ENCODE peak calls at places on chromosomes 7 and 10, in four cellular contexts. M is hepatocyte, Y is OCI-LY7, R is GM23248. K is an unnamed sample.
A peak's percentile ranks its signal among the peaks of the same experiment; 100 is the strongest.

GRCh38 chr10:101850747-101851146 is 7.1 kb upstream of the KCNIP2 start:
- DNase-seq in Y (no peak), M (no peak), R (no peak), K (no peak)

GRCh38 chr10:97880109-97880508 is 30.5 kb downstream of the GOLGA7B start:
- DNase-seq in R (no peak), M (no peak), Y (no peak), K (no peak)

GRCh38 chr10:68900427-68901105 is 549 bp upstream of the DDX50 start:
- DNase-seq in Y (peak; percentile 6), R (peak; percentile 88), M (no peak), K (no peak)

GRCh38 chr7:28904539-28905143 is 53.5 kb downstream of the TRIL start:
- DNase-seq in M (peak; percentile 48), R (peak; percentile 53), Y (no peak), K (no peak)

GRCh38 chr7:55155351-55156117 is 136.7 kb downstream of the EGFR start:
- DNase-seq in Y (peak; percentile 60), R (no peak), M (no peak), K (no peak)

GRCh38 chr7:70047891-70048448 is 449.7 kb downstream of the AUTS2 start:
- DNase-seq in M (no peak), R (no peak), Y (no peak), K (no peak)

GRCh38 chr7:34337163-34337562 is 320.9 kb upstream of the NPSR1 start:
- DNase-seq in M (no peak), Y (no peak), R (no peak), K (no peak)

GRCh38 chr7:27210441-27211083 is 10.7 kb upstream of the HOXA13 start:
- DNase-seq in M (peak; percentile 82), R (peak; percentile 65), Y (peak; percentile 31), K (peak; percentile 61)

GRCh38 chr7:10300557-10300956 is 673.1 kb upstream of the PHF14 start:
- DNase-seq in Y (peak; percentile 0), M (peak; percentile 11), R (no peak), K (no peak)

GRCh38 chr10:94403823-94404228 is 1.5 kb downstream of the TBC1D12 start:
- DNase-seq in Y (no peak), M (no peak), R (peak; percentile 71), K (peak; percentile 95)

GRCh38 chr10:94407668-94408067 is 5.3 kb downstream of the TBC1D12 start:
- DNase-seq in R (no peak), Y (no peak), M (no peak), K (no peak)

GRCh38 chr10:94403034-94403822 is 887 bp downstream of the TBC1D12 start:
- DNase-seq in M (peak; percentile 74), Y (peak; percentile 76), R (peak; percentile 86), K (peak; percentile 58)

GRCh38 chr10:94402204-94403033 is at the start of gene TBC1D12:
- DNase-seq in M (peak; percentile 97), Y (peak; percentile 79), R (peak; percentile 96), K (peak; percentile 98)

DNA sequence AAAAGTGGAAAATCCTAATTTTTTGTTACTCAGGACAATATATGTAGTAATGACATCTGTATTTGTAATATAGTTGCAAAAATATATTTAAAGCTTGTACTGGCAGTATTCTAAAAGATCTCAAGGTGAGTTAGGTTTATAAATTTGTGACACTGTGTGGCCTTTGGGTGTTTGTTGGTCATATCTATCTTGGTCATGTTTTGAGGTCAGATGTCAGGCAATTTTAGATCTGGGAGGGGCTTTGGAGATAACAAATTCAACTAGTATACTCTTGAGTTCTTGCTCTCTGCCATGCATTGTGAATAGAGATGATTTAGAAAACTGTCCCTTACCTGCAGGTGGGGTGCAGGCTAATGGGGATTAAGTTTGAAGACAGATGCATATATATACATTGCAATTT is 3.1 kb downstream of the TBC1D12 start:
- DNase-seq in Y (no peak), R (no peak), M (no peak), K (no peak)
- H3K79me2 ChIP-seq in Y (peaks cover 4% of the 10 kb centered on the region), R (peaks cover 73% of the 10 kb centered on the region), M (peaks cover 70% of the 10 kb centered on the region), K (peaks cover 11% of the 10 kb centered on the region)

DNA sequence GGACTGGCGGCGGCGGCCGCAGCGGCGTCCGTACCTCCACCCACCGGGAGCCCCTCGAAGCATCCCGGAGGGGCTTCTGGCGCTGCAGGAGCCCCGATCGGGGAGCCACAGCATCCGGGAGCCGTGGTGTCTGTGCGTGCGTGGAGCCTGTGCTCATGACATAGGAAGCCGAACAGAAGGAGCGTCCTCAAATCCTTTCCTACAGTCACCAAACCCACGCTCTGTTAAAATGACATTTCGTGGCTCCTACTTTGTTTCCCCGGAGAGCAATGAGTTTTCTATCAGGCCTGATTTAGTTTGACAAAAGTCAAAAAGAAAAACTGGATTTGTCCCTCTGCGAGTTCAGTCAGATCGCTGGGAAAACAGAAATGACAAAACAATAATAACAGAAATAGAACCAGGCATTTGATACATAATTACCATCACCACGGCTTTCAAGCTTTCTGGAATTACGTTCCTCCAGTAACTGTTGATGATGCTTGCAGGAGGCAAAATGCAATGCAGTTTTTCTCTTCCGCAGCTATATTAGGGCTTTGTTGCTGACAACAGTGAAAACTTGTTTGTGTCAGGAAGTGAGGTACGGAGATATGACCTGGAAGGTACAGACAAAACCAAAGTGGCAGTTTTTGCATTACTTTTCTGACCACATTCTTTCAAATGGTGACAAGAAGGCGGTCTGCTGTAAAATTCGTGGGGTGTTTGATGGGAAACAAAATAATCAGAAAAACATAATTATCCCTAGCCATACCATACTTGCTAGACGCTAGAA is 219.3 kb upstream of the MKLN1 start:
- DNase-seq in R (peak; percentile 55), Y (peak; percentile 35), M (no peak), K (no peak)
- H3K79me2 ChIP-seq in R (peaks cover 89% of the 10 kb centered on the region), Y (peaks cover 86% of the 10 kb centered on the region), M (peaks cover 22% of the 10 kb centered on the region), K (peaks cover 11% of the 10 kb centered on the region)

GRCh38 chr10:124645496-124646095 is 98.6 kb downstream of the FAM53B start:
- DNase-seq in Y (no peak), M (no peak), R (no peak), K (no peak)
- H3K79me2 ChIP-seq in Y (peaks cover 25% of the 10 kb centered on the region), M (peaks cover 40% of the 10 kb centered on the region), R (peaks cover 5% of the 10 kb centered on the region), K (no peaks in the 10 kb centered on the region)

GRCh38 chr10:73867871-73868631 is 6.3 kb downstream of the CAMK2G start:
- DNase-seq in M (no peak), Y (no peak), R (no peak), K (no peak)
- H3K79me2 ChIP-seq in M (peaks cover 43% of the 10 kb centered on the region), Y (no peaks in the 10 kb centered on the region), R (peaks cover 32% of the 10 kb centered on the region), K (no peaks in the 10 kb centered on the region)

GRCh38 chr10:77619964-77620703 is 17.5 kb downstream of the KCNMA1 start:
- DNase-seq in M (no peak), Y (no peak), R (no peak), K (no peak)

GRCh38 chr10:77622822-77623410 is 14.7 kb downstream of the KCNMA1 start:
- DNase-seq in Y (no peak), R (no peak), M (no peak), K (no peak)

GRCh38 chr10:77618117-77618516 is 19.5 kb downstream of the KCNMA1 start:
- DNase-seq in R (no peak), Y (no peak), M (no peak), K (no peak)

GRCh38 chr10:77616766-77617165 is 20.8 kb downstream of the KCNMA1 start:
- DNase-seq in Y (no peak), R (no peak), M (no peak), K (no peak)

GRCh38 chr10:77620731-77621130 is 16.9 kb downstream of the KCNMA1 start:
- DNase-seq in R (peak; percentile 10), Y (no peak), M (no peak), K (no peak)
- H3K79me2 ChIP-seq in R (peaks cover 31% of the 10 kb centered on the region), Y (no peaks in the 10 kb centered on the region), M (peaks cover 7% of the 10 kb centered on the region), K (no peaks in the 10 kb centered on the region)

GRCh38 chr7:140156460-140157080 is 20.2 kb downstream of the KDM7A start:
- DNase-seq in R (no peak), Y (no peak), M (no peak), K (no peak)
- H3K79me2 ChIP-seq in R (peaks cover 99% of the 10 kb centered on the region), Y (no peaks in the 10 kb centered on the region), M (peaks cover 68% of the 10 kb centered on the region), K (peaks cover 5% of the 10 kb centered on the region)

GRCh38 chr10:91206427-91206826 is 14.0 kb upstream of the PCGF5 start:
- DNase-seq in M (no peak), Y (peak; percentile 46), R (no peak), K (no peak)
- H3K79me2 ChIP-seq in M (peaks cover 7% of the 10 kb centered on the region), Y (no peaks in the 10 kb centered on the region), R (peaks cover 69% of the 10 kb centered on the region), K (no peaks in the 10 kb centered on the region)

GRCh38 chr7:151381083-151381332 is 28.8 kb downstream of the WDR86 start:
- DNase-seq in R (no peak), M (no peak), Y (peak; percentile 37), K (no peak)

GRCh38 chr7:151382079-151382885 is 27.6 kb downstream of the WDR86 start:
- DNase-seq in M (no peak), R (no peak), Y (no peak), K (no peak)

GRCh38 chr7:151379534-151380198 is 30.2 kb downstream of the WDR86 start:
- DNase-seq in M (no peak), R (no peak), Y (no peak), K (no peak)

GRCh38 chr7:151380199-151381082 is 29.4 kb downstream of the WDR86 start:
- DNase-seq in Y (no peak), M (no peak), R (no peak), K (peak; percentile 30)

GRCh38 chr7:151381333-151382078 is 28.3 kb downstream of the WDR86 start:
- DNase-seq in M (no peak), Y (peak; percentile 33), R (peak; percentile 22), K (no peak)
- H3K79me2 ChIP-seq in M (no peaks in the 10 kb centered on the region), Y (no peaks in the 10 kb centered on the region), R (no peaks in the 10 kb centered on the region), K (no peaks in the 10 kb centered on the region)